ENCODE peak calls at places on chromosomes 5 and 9, in four cellular contexts. Y is bronchial epithelial cell, J is cardiac muscle cell, T is fibroblast of lung. F is an unnamed sample.

GRCh38 chr5:968953-969352 is 39.6 kb upstream of the NKD2 start:
- DNase-seq in Y (no peak), J (no peak), T (no peak), F (no peak)

GRCh38 chr9:114275246-114275994 is 47.5 kb upstream of the ORM1 start:
- DNase-seq in Y (peak), J (no peak), T (no peak), F (no peak)

GRCh38 chr9:124449381-124450151 is 685 bp upstream of the ADGRD2 start:
- DNase-seq in Y (peak), J (no peak), T (no peak), F (no peak)

GRCh38 chr5:31396611-31397295 is 135.1 kb downstream of the DROSHA start:
- DNase-seq in Y (no peak), J (no peak), T (no peak), F (no peak)

GRCh38 chr9:88523056-88523455 is 11.9 kb upstream of the NXNL2 start:
- DNase-seq in Y (peak), J (no peak), T (no peak), F (no peak)

GRCh38 chr9:93899609-93900435 is 55.3 kb downstream of the BARX1 start:
- DNase-seq in Y (no peak), J (no peak), T (no peak), F (no peak)

GRCh38 chr5:93123127-93123526 is 457.9 kb downstream of the NR2F1-AS1 start:
- DNase-seq in Y (no peak), J (no peak), T (no peak), F (no peak)

GRCh38 chr5:167565555-167565954 is 725.9 kb upstream of the WWC1 start:
- DNase-seq in Y (peak), J (no peak), T (peak), F (peak)

GRCh38 chr5:134503088-134503936 is 22.2 kb upstream of the JADE2 start:
- DNase-seq in Y (peak), J (no peak), T (peak), F (peak)

GRCh38 chr9:123657921-123658320 is 272.0 kb downstream of the DENND1A start:
- DNase-seq in Y (no peak), J (no peak), T (no peak), F (no peak)

GRCh38 chr9:91710148-91710547 is 239.9 kb downstream of the ROR2 start:
- DNase-seq in Y (no peak), J (no peak), T (no peak), F (no peak)

GRCh38 chr9:122356627-122357026 is 14.2 kb upstream of the PTGS1 start:
- DNase-seq in Y (no peak), J (peak), T (no peak), F (no peak)

GRCh38 chr5:43215073-43215631 is 23.1 kb downstream of the NIM1K start:
- DNase-seq in Y (peak), J (no peak), T (peak), F (no peak)

GRCh38 chr9:138080979-138081378 is 203.4 kb downstream of the CACNA1B start:
- DNase-seq in Y (no peak), J (no peak), T (no peak), F (no peak)

GRCh38 chr9:37464426-37465248 is 613 bp downstream of the ZBTB5 start:
- DNase-seq in Y (peak), J (peak), T (peak), F (no peak)

GRCh38 chr5:168109441-168109840 is 182.0 kb upstream of the WWC1 start:
- DNase-seq in Y (no peak), J (no peak), T (no peak), F (no peak)

GRCh38 chr9:37343724-37344123 is 78.8 kb upstream of the GRHPR start:
- DNase-seq in Y (no peak), J (no peak), T (no peak), F (no peak)

GRCh38 chr5:57618767-57619381 is 136.3 kb upstream of the ACTBL2 start:
- DNase-seq in Y (no peak), J (no peak), T (no peak), F (no peak)

GRCh38 chr9:37529111-37529510 is 43.4 kb downstream of the POLR1E start:
- DNase-seq in Y (peak), J (no peak), T (no peak), F (no peak)

GRCh38 chr9:101705135-101705661 is 33.2 kb downstream of the GRIN3A start:
- DNase-seq in Y (peak), J (peak), T (no peak), F (no peak)

GRCh38 chr5:137833463-137833862 is 34.2 kb upstream of the MYOT start:
- DNase-seq in Y (peak), J (no peak), T (peak), F (peak)

GRCh38 chr9:128392302-128393152 is 21.4 kb downstream of the URM1 start:
- DNase-seq in Y (no peak), J (peak), T (no peak), F (no peak)

GRCh38 chr9:129910628-129911567 is 75.6 kb downstream of the USP20 start:
- DNase-seq in Y (peak), J (no peak), T (peak), F (peak)

DNA sequence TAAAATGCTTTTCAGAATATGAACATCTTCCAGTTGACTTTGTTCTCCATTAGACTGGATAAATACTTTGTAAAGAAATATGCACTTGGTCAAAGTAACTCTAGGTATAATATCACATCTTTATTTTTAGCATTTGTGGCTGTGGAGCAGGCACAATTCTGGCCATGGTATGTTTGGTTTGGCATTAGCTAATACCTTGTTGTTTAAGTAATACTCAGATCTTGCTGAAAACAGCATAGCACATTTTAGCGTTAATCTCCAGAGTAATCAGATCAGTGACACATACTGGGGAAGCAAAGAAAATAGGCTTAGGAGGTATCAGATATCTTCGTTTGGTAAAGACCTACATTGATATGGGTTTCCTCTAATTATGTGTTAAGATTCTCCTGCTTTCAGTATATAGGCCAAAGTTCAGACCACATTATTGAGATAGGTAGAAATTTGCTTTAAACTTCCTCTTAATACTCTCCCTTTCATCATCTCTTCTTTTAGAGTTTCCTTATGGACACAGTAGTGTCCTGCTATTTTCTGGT is 437.5 kb upstream of the ADAMTSL1 start:
- DNase-seq in Y (no peak), J (no peak), T (no peak), F (no peak)
- H3K4me3 ChIP-seq in Y (no peak), J (no peak), T (no peak), F (no peak)

DNA sequence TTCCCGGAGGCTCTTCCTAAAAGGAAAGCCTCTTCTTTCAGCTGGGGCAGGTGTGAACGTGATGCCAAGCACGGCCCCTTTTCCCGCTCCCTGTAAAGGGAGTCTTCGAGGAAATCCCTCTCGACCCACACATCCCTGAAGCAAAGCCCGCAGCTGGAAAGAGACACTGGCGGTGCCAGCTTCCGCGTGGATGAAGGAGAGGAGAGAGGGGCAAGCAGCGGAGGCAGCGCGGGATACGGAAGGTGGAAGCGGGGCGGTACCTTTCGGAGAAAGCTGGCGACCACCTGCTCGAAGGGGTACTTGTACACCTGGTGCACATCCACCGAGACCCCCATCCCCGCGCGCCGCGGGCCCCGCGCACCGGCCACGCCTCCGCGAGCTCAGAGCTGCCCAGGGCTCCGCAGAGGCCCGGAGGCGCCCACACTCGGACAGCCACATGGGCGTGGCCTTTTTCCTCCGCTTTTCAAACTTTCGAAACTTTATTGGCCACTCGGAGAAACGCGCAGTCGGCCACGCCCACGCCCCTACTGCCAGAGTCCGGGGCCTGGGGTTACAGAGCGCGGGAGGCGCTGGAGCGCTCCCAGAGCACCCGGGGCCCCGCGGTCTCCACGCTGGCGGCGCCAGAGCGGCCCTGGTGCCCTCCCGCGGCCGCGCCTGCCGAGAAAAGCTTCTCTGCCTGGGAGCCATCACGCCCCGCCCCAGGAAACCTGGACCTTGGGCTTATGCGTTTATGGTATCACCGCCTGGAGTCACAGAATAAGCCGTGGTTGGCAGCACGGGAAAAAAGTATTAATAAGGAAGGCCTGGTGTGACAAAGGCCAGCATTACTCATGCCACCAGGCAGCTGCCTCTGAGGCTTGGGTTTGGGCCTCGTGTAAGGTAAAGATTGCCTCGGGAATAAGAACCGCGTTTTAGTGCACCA is at the start of gene PRELID2:
- DNase-seq in Y (peak), J (peak), T (peak), F (peak)
- TF ChIP-seq CTCF in Y (no peak), J (no peak), T (no peak), F (no peak)

GRCh38 chr5:142547445-142548374 is 138.2 kb downstream of the FGF1 start:
- DNase-seq in Y (no peak), J (no peak), T (no peak), F (no peak)

GRCh38 chr5:142550471-142550870 is 135.4 kb downstream of the FGF1 start:
- DNase-seq in Y (no peak), J (no peak), T (no peak), F (no peak)

GRCh38 chr5:142548739-142549275 is 137.1 kb downstream of the FGF1 start:
- DNase-seq in Y (peak), J (peak), T (peak), F (peak)

GRCh38 chr5:142549834-142550233 is 136.1 kb downstream of the FGF1 start:
- DNase-seq in Y (peak), J (no peak), T (no peak), F (no peak)

DNA sequence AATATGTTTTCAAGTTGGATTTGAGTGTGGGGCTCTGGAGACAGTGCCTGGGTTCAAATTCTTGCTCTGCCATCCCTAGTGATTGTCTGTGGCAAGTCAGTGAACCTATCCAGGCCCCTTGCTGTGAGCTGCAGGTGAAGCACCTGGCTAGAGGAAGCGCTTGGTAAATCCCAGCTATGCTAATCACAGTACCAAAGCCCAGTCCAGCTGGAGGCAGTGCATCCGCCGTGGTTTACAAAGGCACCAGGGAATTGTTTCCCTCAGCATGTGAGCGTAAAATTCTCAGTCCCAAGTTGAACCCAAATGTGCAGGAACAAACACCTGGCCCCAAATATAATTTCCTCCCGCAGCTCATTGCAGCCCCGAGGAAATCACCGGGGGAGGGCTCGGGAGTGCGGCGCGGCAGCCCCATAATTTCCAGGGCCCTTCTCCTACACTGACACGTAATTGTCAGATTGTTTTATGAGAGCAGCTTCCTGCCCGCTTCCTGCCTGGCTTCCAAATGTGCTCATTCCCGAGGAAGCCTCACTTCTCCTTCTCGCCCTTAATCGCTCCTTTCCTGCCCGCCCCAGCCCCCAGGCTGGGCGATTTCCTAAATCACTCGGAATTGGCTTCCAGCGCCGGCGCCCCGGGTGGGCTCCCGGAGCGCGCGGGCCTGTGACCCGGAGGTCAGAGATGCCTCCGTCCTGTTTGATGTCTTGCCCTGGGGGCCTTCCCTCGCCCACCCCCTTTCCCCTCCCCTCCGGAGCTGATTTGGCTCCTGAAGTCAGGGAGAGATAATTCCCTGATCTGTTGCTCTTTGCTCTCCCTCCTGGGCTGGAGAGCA is 134.4 kb downstream of the FGF1 start:
- DNase-seq in Y (no peak), J (peak), T (no peak), F (no peak)
- H3K4me3 ChIP-seq in Y (no peak), J (no peak), T (peak), F (peak)

GRCh38 chr9:2016411-2017208 is 1.5 kb downstream of the SMARCA2 start:
- DNase-seq in Y (peak), J (peak), T (peak), F (peak)
- TF ChIP-seq CTCF in Y (no peak), J (no peak), T (no peak), F (no peak)

DNA sequence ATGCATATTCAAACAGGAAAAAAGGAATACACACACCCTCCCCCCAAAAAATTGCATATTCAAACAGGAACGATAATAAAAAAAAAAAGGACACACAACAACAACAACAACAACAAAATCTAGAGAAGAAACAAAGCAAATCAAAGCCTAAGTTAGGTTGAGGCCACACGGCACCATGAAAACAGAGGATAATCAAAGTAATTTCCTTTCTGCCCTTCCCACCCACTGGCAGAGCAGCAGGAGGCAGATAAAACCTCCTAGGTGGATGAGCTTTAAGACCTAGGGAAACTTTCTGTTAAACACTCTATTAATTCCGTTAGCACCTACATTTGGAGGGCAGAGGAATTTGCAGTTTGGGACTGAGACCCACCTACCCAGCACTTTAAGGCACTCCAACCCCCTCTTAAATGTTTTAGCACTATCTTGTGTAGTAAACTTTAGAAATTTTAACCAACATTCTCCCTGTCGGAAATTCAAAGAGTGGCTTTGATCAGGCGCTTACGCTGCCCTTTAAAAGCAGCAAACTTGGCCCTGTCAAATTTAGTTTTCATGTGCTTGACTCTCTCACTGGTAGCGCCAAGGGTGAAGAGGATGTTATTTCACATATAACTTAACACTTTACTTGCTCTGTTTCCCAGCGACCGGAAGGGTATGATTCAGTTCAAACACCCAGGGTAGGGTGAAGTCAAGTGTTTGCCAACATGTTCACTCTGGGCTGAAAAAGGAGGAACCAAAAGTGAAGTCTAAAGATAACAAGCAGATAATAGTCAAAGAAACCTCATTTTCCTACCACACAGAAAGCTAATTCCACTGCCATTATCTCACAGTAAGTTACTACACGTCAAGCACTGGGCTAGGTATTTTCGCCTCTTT is 9.2 kb downstream of the ENC1 start:
- DNase-seq in Y (peak), J (peak), T (peak), F (no peak)
- H3K4me3 ChIP-seq in Y (no peak), J (no peak), T (no peak), F (no peak)

GRCh38 chr9:107235765-107236442 is 47.2 kb upstream of the RAD23B start:
- DNase-seq in Y (no peak), J (no peak), T (no peak), F (no peak)

GRCh38 chr9:107240260-107240659 is 42.8 kb upstream of the RAD23B start:
- DNase-seq in Y (no peak), J (no peak), T (no peak), F (no peak)

GRCh38 chr9:107237873-107238272 is 45.2 kb upstream of the RAD23B start:
- DNase-seq in Y (no peak), J (no peak), T (no peak), F (no peak)

GRCh38 chr9:107242073-107243063 is 40.7 kb upstream of the RAD23B start:
- DNase-seq in Y (peak), J (no peak), T (peak), F (no peak)

DNA sequence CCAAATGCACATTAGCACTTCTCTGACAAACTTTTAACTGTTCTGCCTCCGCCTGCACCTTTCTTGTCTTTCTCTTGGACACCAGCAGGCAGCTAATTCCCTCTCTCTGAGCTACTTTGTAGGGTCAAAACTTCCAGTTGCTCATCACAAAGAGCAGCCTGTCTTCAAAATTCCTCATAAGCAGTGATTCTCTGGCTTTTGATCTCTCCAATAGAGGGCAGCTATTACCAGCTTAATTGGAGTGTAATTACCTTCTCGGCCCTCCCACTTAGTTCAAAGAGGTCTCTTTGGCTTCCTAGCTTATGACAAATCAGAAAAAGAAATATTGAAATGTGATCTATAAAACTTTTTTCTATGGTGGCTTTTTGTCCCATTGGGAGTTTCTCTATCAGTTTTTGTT is 43.6 kb upstream of the RAD23B start:
- DNase-seq in Y (peak), J (no peak), T (peak), F (no peak)
- TF ChIP-seq CTCF in Y (peak), J (peak), T (peak), F (peak)

DNA sequence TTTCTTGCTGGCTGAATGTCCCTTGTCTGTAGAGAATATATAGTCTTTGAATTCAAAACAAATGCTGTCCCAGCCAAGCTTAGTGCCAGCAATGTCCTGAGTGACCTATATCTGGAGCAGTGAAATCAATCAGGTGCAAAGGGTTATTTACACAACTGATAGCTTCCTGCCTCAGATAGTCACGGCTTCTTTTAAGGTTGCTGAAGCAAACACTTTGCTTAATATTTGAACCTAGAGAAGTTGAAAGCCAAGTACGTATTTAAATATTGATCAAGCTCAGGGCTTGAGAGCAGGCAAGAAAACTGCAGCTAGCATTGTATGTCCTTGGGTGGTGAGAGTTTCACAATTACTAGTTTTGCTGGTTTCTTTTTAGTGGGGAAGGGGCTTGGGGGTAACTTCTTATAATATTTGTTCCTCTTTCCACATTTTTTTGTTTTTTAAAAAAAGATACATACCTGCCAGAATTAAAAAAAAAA is 2.0 kb upstream of the ARHGEF28 start:
- DNase-seq in Y (no peak), J (no peak), T (no peak), F (no peak)
- H3K4me3 ChIP-seq in Y (no peak), J (no peak), T (no peak), F (no peak)